ENCODE peak calls at places on chromosomes 2 and 18, in ten cellular contexts. One of them, this sample, is unnamed.
A peak's percentile ranks its signal among the peaks of the same experiment; 100 is the strongest.

GRCh38 chr18:37710731-37711130 is 145.1 kb upstream of the CELF4 start:
- DNase-seq in NB4: no peak
- DNase-seq in naive thymus-derived CD4-positive, alpha-beta T cell: no peak
- DNase-seq in choroid plexus epithelial cell: no peak
- DNase-seq in bronchial epithelial cell: peak; percentile 82
- DNase-seq in trophoblast cell: no peak
- DNase-seq in GM23248: no peak
- DNase-seq in cardiac muscle cell: no peak
- DNase-seq in WERI-Rb-1: no peak
- DNase-seq in CD4-positive, alpha-beta memory T cell: no peak
- DNase-seq in this sample: no peak

GRCh38 chr2:84481702-84482101 is 22.6 kb upstream of the SUCLG1 start:
- DNase-seq in trophoblast cell: no peak
- DNase-seq in NB4: no peak
- DNase-seq in choroid plexus epithelial cell: peak; percentile 59
- DNase-seq in WERI-Rb-1: no peak
- DNase-seq in bronchial epithelial cell: peak; percentile 39
- DNase-seq in cardiac muscle cell: peak; percentile 63
- DNase-seq in naive thymus-derived CD4-positive, alpha-beta T cell: peak; percentile 34
- DNase-seq in GM23248: peak; percentile 92
- DNase-seq in CD4-positive, alpha-beta memory T cell: peak; percentile 10
- DNase-seq in this sample: no peak

GRCh38 chr2:18309188-18309587 is 251.3 kb downstream of the RDH14 start:
- DNase-seq in WERI-Rb-1: no peak
- DNase-seq in choroid plexus epithelial cell: no peak
- DNase-seq in NB4: no peak
- DNase-seq in GM23248: no peak
- DNase-seq in cardiac muscle cell: no peak
- DNase-seq in CD4-positive, alpha-beta memory T cell: no peak
- DNase-seq in trophoblast cell: no peak
- DNase-seq in bronchial epithelial cell: no peak
- DNase-seq in naive thymus-derived CD4-positive, alpha-beta T cell: no peak
- DNase-seq in this sample: no peak

GRCh38 chr2:220277445-220277960 is 650.1 kb downstream of the SLC4A3 start:
- DNase-seq in cardiac muscle cell: peak; percentile 87
- DNase-seq in naive thymus-derived CD4-positive, alpha-beta T cell: no peak
- DNase-seq in GM23248: peak; percentile 94
- DNase-seq in CD4-positive, alpha-beta memory T cell: no peak
- DNase-seq in choroid plexus epithelial cell: peak; percentile 73
- DNase-seq in bronchial epithelial cell: peak; percentile 95
- DNase-seq in WERI-Rb-1: no peak
- DNase-seq in trophoblast cell: peak; percentile 18
- DNase-seq in NB4: no peak
- DNase-seq in this sample: peak; percentile 78

GRCh38 chr18:40851014-40851429 is 1104.0 kb upstream of the PIK3C3 start:
- DNase-seq in naive thymus-derived CD4-positive, alpha-beta T cell: no peak
- DNase-seq in trophoblast cell: peak; percentile 45
- DNase-seq in choroid plexus epithelial cell: peak; percentile 80
- DNase-seq in cardiac muscle cell: peak; percentile 72
- DNase-seq in bronchial epithelial cell: peak; percentile 81
- DNase-seq in NB4: no peak
- DNase-seq in WERI-Rb-1: no peak
- DNase-seq in CD4-positive, alpha-beta memory T cell: no peak
- DNase-seq in GM23248: peak; percentile 25
- DNase-seq in this sample: peak; percentile 29

GRCh38 chr2:62234755-62235655 is 39.1 kb downstream of the B3GNT2 start:
- DNase-seq in trophoblast cell: no peak
- DNase-seq in GM23248: no peak
- DNase-seq in cardiac muscle cell: no peak
- DNase-seq in WERI-Rb-1: no peak
- DNase-seq in bronchial epithelial cell: no peak
- DNase-seq in NB4: no peak
- DNase-seq in naive thymus-derived CD4-positive, alpha-beta T cell: no peak
- DNase-seq in choroid plexus epithelial cell: no peak
- DNase-seq in CD4-positive, alpha-beta memory T cell: no peak
- DNase-seq in this sample: no peak

GRCh38 chr2:210965472-210965871 is 409.1 kb downstream of the CPS1 start:
- DNase-seq in trophoblast cell: no peak
- DNase-seq in GM23248: peak; percentile 4
- DNase-seq in choroid plexus epithelial cell: peak; percentile 41
- DNase-seq in CD4-positive, alpha-beta memory T cell: no peak
- DNase-seq in cardiac muscle cell: no peak
- DNase-seq in naive thymus-derived CD4-positive, alpha-beta T cell: no peak
- DNase-seq in NB4: no peak
- DNase-seq in WERI-Rb-1: no peak
- DNase-seq in bronchial epithelial cell: peak; percentile 42
- DNase-seq in this sample: no peak

GRCh38 chr2:235605306-235605998 is 111.6 kb downstream of the AGAP1 start:
- DNase-seq in trophoblast cell: peak; percentile 87
- DNase-seq in bronchial epithelial cell: peak; percentile 80
- DNase-seq in WERI-Rb-1: no peak
- DNase-seq in NB4: peak; percentile 25
- DNase-seq in CD4-positive, alpha-beta memory T cell: peak; percentile 21
- DNase-seq in choroid plexus epithelial cell: peak; percentile 99
- DNase-seq in cardiac muscle cell: peak; percentile 98
- DNase-seq in GM23248: peak; percentile 100
- DNase-seq in naive thymus-derived CD4-positive, alpha-beta T cell: no peak
- DNase-seq in this sample: peak; percentile 22

GRCh38 chr2:9769171-9770005 is 73.9 kb upstream of the TAF1B start:
- DNase-seq in cardiac muscle cell: no peak
- DNase-seq in NB4: no peak
- DNase-seq in trophoblast cell: no peak
- DNase-seq in choroid plexus epithelial cell: no peak
- DNase-seq in GM23248: no peak
- DNase-seq in bronchial epithelial cell: no peak
- DNase-seq in WERI-Rb-1: peak; percentile 54
- DNase-seq in naive thymus-derived CD4-positive, alpha-beta T cell: no peak
- DNase-seq in CD4-positive, alpha-beta memory T cell: no peak
- DNase-seq in this sample: no peak

GRCh38 chr2:136208682-136209081 is 90.7 kb upstream of the CXCR4 start:
- DNase-seq in trophoblast cell: no peak
- DNase-seq in bronchial epithelial cell: no peak
- DNase-seq in choroid plexus epithelial cell: no peak
- DNase-seq in cardiac muscle cell: no peak
- DNase-seq in CD4-positive, alpha-beta memory T cell: no peak
- DNase-seq in GM23248: no peak
- DNase-seq in NB4: no peak
- DNase-seq in naive thymus-derived CD4-positive, alpha-beta T cell: no peak
- DNase-seq in WERI-Rb-1: no peak
- DNase-seq in this sample: no peak

GRCh38 chr2:97761192-97761591 is 47.8 kb downstream of the ZAP70 start:
- DNase-seq in GM23248: no peak
- DNase-seq in trophoblast cell: no peak
- DNase-seq in NB4: no peak
- DNase-seq in naive thymus-derived CD4-positive, alpha-beta T cell: peak; percentile 29
- DNase-seq in cardiac muscle cell: no peak
- DNase-seq in choroid plexus epithelial cell: no peak
- DNase-seq in WERI-Rb-1: no peak
- DNase-seq in CD4-positive, alpha-beta memory T cell: peak; percentile 60
- DNase-seq in bronchial epithelial cell: no peak
- DNase-seq in this sample: no peak

GRCh38 chr2:24228470-24228869 is 53.6 kb downstream of the FAM228A start:
- DNase-seq in naive thymus-derived CD4-positive, alpha-beta T cell: no peak
- DNase-seq in bronchial epithelial cell: peak; percentile 32
- DNase-seq in CD4-positive, alpha-beta memory T cell: no peak
- DNase-seq in NB4: peak; percentile 27
- DNase-seq in cardiac muscle cell: peak; percentile 26
- DNase-seq in trophoblast cell: no peak
- DNase-seq in GM23248: peak; percentile 29
- DNase-seq in choroid plexus epithelial cell: peak; percentile 38
- DNase-seq in WERI-Rb-1: no peak
- DNase-seq in this sample: no peak

GRCh38 chr2:16165518-16166326 is 225.4 kb downstream of the MYCN start:
- DNase-seq in WERI-Rb-1: no peak
- DNase-seq in CD4-positive, alpha-beta memory T cell: no peak
- DNase-seq in trophoblast cell: no peak
- DNase-seq in GM23248: no peak
- DNase-seq in cardiac muscle cell: no peak
- DNase-seq in bronchial epithelial cell: no peak
- DNase-seq in NB4: no peak
- DNase-seq in naive thymus-derived CD4-positive, alpha-beta T cell: no peak
- DNase-seq in choroid plexus epithelial cell: no peak
- DNase-seq in this sample: no peak

GRCh38 chr2:17667898-17668297 is 85.7 kb downstream of the SMC6 start:
- DNase-seq in bronchial epithelial cell: no peak
- DNase-seq in GM23248: no peak
- DNase-seq in choroid plexus epithelial cell: no peak
- DNase-seq in cardiac muscle cell: no peak
- DNase-seq in trophoblast cell: no peak
- DNase-seq in NB4: no peak
- DNase-seq in WERI-Rb-1: no peak
- DNase-seq in CD4-positive, alpha-beta memory T cell: no peak
- DNase-seq in naive thymus-derived CD4-positive, alpha-beta T cell: no peak
- DNase-seq in this sample: no peak

GRCh38 chr18:57430983-57431382 is 4.2 kb upstream of the ONECUT2 start:
- DNase-seq in bronchial epithelial cell: no peak
- DNase-seq in CD4-positive, alpha-beta memory T cell: no peak
- DNase-seq in WERI-Rb-1: no peak
- DNase-seq in cardiac muscle cell: no peak
- DNase-seq in naive thymus-derived CD4-positive, alpha-beta T cell: no peak
- DNase-seq in trophoblast cell: no peak
- DNase-seq in choroid plexus epithelial cell: no peak
- DNase-seq in GM23248: no peak
- DNase-seq in NB4: no peak
- DNase-seq in this sample: no peak

GRCh38 chr18:57429607-57430165 is 5.5 kb upstream of the ONECUT2 start:
- DNase-seq in choroid plexus epithelial cell: no peak
- DNase-seq in WERI-Rb-1: no peak
- DNase-seq in cardiac muscle cell: no peak
- DNase-seq in naive thymus-derived CD4-positive, alpha-beta T cell: no peak
- DNase-seq in NB4: no peak
- DNase-seq in bronchial epithelial cell: no peak
- DNase-seq in trophoblast cell: no peak
- DNase-seq in GM23248: no peak
- DNase-seq in CD4-positive, alpha-beta memory T cell: no peak
- DNase-seq in this sample: no peak

GRCh38 chr18:57431512-57432080 is 3.6 kb upstream of the ONECUT2 start:
- DNase-seq in choroid plexus epithelial cell: no peak
- DNase-seq in GM23248: no peak
- DNase-seq in NB4: no peak
- DNase-seq in trophoblast cell: no peak
- DNase-seq in CD4-positive, alpha-beta memory T cell: no peak
- DNase-seq in WERI-Rb-1: no peak
- DNase-seq in cardiac muscle cell: no peak
- DNase-seq in naive thymus-derived CD4-positive, alpha-beta T cell: no peak
- DNase-seq in bronchial epithelial cell: no peak
- DNase-seq in this sample: no peak

GRCh38 chr18:57432118-57432517 is 3.1 kb upstream of the ONECUT2 start:
- DNase-seq in NB4: no peak
- DNase-seq in trophoblast cell: no peak
- DNase-seq in bronchial epithelial cell: no peak
- DNase-seq in cardiac muscle cell: no peak
- DNase-seq in naive thymus-derived CD4-positive, alpha-beta T cell: no peak
- DNase-seq in CD4-positive, alpha-beta memory T cell: no peak
- DNase-seq in WERI-Rb-1: no peak
- DNase-seq in choroid plexus epithelial cell: no peak
- DNase-seq in GM23248: no peak
- DNase-seq in this sample: no peak

DNA sequence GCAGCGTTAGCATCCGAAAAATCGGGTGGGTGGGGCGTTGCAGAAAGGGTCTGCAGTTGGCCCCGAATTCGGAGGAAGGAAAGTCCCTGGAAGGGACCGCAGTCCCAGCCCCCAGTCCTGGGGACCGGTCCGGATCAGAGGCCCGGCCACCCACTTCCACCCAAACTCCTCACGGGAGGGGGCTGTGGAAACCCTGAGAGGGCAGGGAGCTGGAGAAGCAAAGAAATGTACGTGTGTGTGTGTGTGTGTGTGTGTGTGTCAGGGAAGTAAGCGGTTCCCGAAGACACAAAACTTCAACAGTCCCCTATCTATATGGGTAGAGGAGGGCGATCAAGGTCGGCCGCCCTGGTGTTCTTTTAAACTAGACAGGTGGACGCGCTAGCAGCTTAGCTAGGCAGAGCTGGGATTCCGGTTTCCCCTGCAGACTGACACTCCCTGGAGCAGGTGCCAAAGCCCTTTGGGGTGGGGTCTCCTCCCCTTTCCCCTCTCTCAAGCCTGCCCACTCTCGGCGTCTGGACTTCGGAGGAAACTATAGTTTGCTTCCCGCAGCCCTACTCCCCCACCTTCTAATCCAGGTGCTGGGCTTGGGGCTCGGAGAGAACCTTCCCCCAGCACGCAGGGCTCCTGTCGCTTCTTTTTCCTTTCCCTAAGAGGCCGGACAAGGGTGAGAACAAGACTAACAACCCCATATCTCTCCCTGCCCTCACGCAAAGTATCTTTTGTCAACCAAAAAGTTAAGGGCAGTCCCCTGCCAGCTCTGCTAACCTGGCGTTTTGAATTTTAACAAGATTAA is 4.8 kb upstream of the ONECUT2 start:
- DNase-seq in trophoblast cell: no peak
- DNase-seq in bronchial epithelial cell: no peak
- DNase-seq in naive thymus-derived CD4-positive, alpha-beta T cell: no peak
- DNase-seq in WERI-Rb-1: peak; percentile 61
- DNase-seq in cardiac muscle cell: no peak
- DNase-seq in NB4: no peak
- DNase-seq in choroid plexus epithelial cell: no peak
- DNase-seq in GM23248: no peak
- DNase-seq in CD4-positive, alpha-beta memory T cell: no peak
- DNase-seq in this sample: no peak
- H3K4me3 ChIP-seq in trophoblast cell: no peak overlapping the region
- H3K4me3 ChIP-seq in bronchial epithelial cell: no peak overlapping the region
- H3K4me3 ChIP-seq in naive thymus-derived CD4-positive, alpha-beta T cell: no peak overlapping the region
- H3K4me3 ChIP-seq in WERI-Rb-1: no peak overlapping the region
- H3K4me3 ChIP-seq in cardiac muscle cell: no peak overlapping the region
- H3K4me3 ChIP-seq in NB4: no peak overlapping the region
- H3K4me3 ChIP-seq in choroid plexus epithelial cell: no peak overlapping the region
- H3K4me3 ChIP-seq in GM23248: no peak overlapping the region
- H3K4me3 ChIP-seq in CD4-positive, alpha-beta memory T cell: no peak overlapping the region
- H3K4me3 ChIP-seq in this sample: no peak overlapping the region

GRCh38 chr2:71466301-71467179 is 13.2 kb downstream of the DYSF start:
- DNase-seq in NB4: peak; percentile 47
- DNase-seq in choroid plexus epithelial cell: no peak
- DNase-seq in WERI-Rb-1: peak; percentile 50
- DNase-seq in bronchial epithelial cell: no peak
- DNase-seq in naive thymus-derived CD4-positive, alpha-beta T cell: no peak
- DNase-seq in cardiac muscle cell: peak; percentile 21
- DNase-seq in CD4-positive, alpha-beta memory T cell: peak; percentile 3
- DNase-seq in trophoblast cell: peak; percentile 30
- DNase-seq in GM23248: peak; percentile 50
- DNase-seq in this sample: no peak
- H3K4me3 ChIP-seq in NB4: peak overlapping the region; percentile 40
- H3K4me3 ChIP-seq in choroid plexus epithelial cell: peak overlapping the region; percentile 67
- H3K4me3 ChIP-seq in WERI-Rb-1: peak overlapping the region; percentile 57
- H3K4me3 ChIP-seq in bronchial epithelial cell: peak overlapping the region; percentile 47
- H3K4me3 ChIP-seq in naive thymus-derived CD4-positive, alpha-beta T cell: peak overlapping the region; percentile 62
- H3K4me3 ChIP-seq in cardiac muscle cell: peak overlapping the region; percentile 53
- H3K4me3 ChIP-seq in CD4-positive, alpha-beta memory T cell: peak overlapping the region; percentile 27
- H3K4me3 ChIP-seq in trophoblast cell: peak overlapping the region; percentile 68
- H3K4me3 ChIP-seq in GM23248: peak overlapping the region; percentile 75
- H3K4me3 ChIP-seq in this sample: peak overlapping the region; percentile 60

GRCh38 chr2:58130238-58130637 is 83.6 kb downstream of the VRK2 start:
- DNase-seq in trophoblast cell: no peak
- DNase-seq in NB4: no peak
- DNase-seq in bronchial epithelial cell: no peak
- DNase-seq in naive thymus-derived CD4-positive, alpha-beta T cell: no peak
- DNase-seq in CD4-positive, alpha-beta memory T cell: no peak
- DNase-seq in WERI-Rb-1: no peak
- DNase-seq in cardiac muscle cell: no peak
- DNase-seq in choroid plexus epithelial cell: no peak
- DNase-seq in GM23248: no peak
- DNase-seq in this sample: no peak
- H3K4me3 ChIP-seq in trophoblast cell: no peak overlapping the region
- H3K4me3 ChIP-seq in NB4: no peak overlapping the region
- H3K4me3 ChIP-seq in bronchial epithelial cell: no peak overlapping the region
- H3K4me3 ChIP-seq in naive thymus-derived CD4-positive, alpha-beta T cell: no peak overlapping the region
- H3K4me3 ChIP-seq in CD4-positive, alpha-beta memory T cell: no peak overlapping the region
- H3K4me3 ChIP-seq in WERI-Rb-1: no peak overlapping the region
- H3K4me3 ChIP-seq in cardiac muscle cell: no peak overlapping the region
- H3K4me3 ChIP-seq in choroid plexus epithelial cell: no peak overlapping the region
- H3K4me3 ChIP-seq in GM23248: no peak overlapping the region
- H3K4me3 ChIP-seq in this sample: no peak overlapping the region

GRCh38 chr2:178928077-178928476 is 120.9 kb upstream of the TTN start:
- DNase-seq in NB4: no peak
- DNase-seq in naive thymus-derived CD4-positive, alpha-beta T cell: no peak
- DNase-seq in GM23248: no peak
- DNase-seq in cardiac muscle cell: no peak
- DNase-seq in WERI-Rb-1: no peak
- DNase-seq in bronchial epithelial cell: no peak
- DNase-seq in CD4-positive, alpha-beta memory T cell: no peak
- DNase-seq in trophoblast cell: no peak
- DNase-seq in choroid plexus epithelial cell: no peak
- DNase-seq in this sample: no peak
- H3K4me3 ChIP-seq in NB4: no peak overlapping the region
- H3K4me3 ChIP-seq in naive thymus-derived CD4-positive, alpha-beta T cell: no peak overlapping the region
- H3K4me3 ChIP-seq in GM23248: no peak overlapping the region
- H3K4me3 ChIP-seq in cardiac muscle cell: no peak overlapping the region
- H3K4me3 ChIP-seq in WERI-Rb-1: no peak overlapping the region
- H3K4me3 ChIP-seq in bronchial epithelial cell: no peak overlapping the region
- H3K4me3 ChIP-seq in CD4-positive, alpha-beta memory T cell: no peak overlapping the region
- H3K4me3 ChIP-seq in trophoblast cell: no peak overlapping the region
- H3K4me3 ChIP-seq in choroid plexus epithelial cell: no peak overlapping the region
- H3K4me3 ChIP-seq in this sample: no peak overlapping the region